ENCODE peak calls at places on chromosomes 7 and 10, in four cellular contexts. One of them, this sample, is unnamed.

GRCh38 chr10:109894516-109894915 is 28.8 kb downstream of the XPNPEP1 start:
- DNase-seq in ovary: peak
- DNase-seq in hepatocyte: no peak
- DNase-seq in GM23338: no peak
- DNase-seq in this sample: peak

GRCh38 chr10:44774676-44775401 is 136.3 kb upstream of the TMEM72 start:
- DNase-seq in ovary: no peak
- DNase-seq in hepatocyte: no peak
- DNase-seq in GM23338: no peak
- DNase-seq in this sample: no peak

GRCh38 chr7:42076870-42077269 is 160.1 kb downstream of the GLI3 start:
- DNase-seq in ovary: no peak
- DNase-seq in hepatocyte: no peak
- DNase-seq in GM23338: no peak
- DNase-seq in this sample: no peak

GRCh38 chr10:100562806-100563293 is 27.1 kb downstream of the HIF1AN start:
- DNase-seq in ovary: peak
- DNase-seq in hepatocyte: peak
- DNase-seq in GM23338: peak
- DNase-seq in this sample: no peak

GRCh38 chr7:139679731-139680594 is 97.8 kb downstream of the HIPK2 start:
- DNase-seq in ovary: no peak
- DNase-seq in hepatocyte: no peak
- DNase-seq in GM23338: no peak
- DNase-seq in this sample: no peak

GRCh38 chr7:25326466-25327156 is 98.3 kb upstream of the NPVF start:
- DNase-seq in ovary: no peak
- DNase-seq in hepatocyte: no peak
- DNase-seq in GM23338: no peak
- DNase-seq in this sample: no peak

GRCh38 chr7:141551773-141552162 is 558 bp downstream of the AGK start:
- DNase-seq in ovary: no peak
- DNase-seq in hepatocyte: no peak
- DNase-seq in GM23338: no peak
- DNase-seq in this sample: no peak

GRCh38 chr10:56537984-56538383 is 176.9 kb upstream of the ZWINT start:
- DNase-seq in ovary: no peak
- DNase-seq in hepatocyte: peak
- DNase-seq in GM23338: no peak
- DNase-seq in this sample: no peak

GRCh38 chr10:47164126-47164799 is 135.7 kb upstream of the GDF10 start:
- DNase-seq in ovary: no peak
- DNase-seq in hepatocyte: no peak
- DNase-seq in GM23338: no peak
- DNase-seq in this sample: no peak

GRCh38 chr10:34817054-34817453 is 2.0 kb upstream of the PARD3 start:
- DNase-seq in ovary: no peak
- DNase-seq in hepatocyte: no peak
- DNase-seq in GM23338: no peak
- DNase-seq in this sample: no peak

GRCh38 chr7:122887848-122888247 is 1.6 kb upstream of the CADPS2 start:
- DNase-seq in ovary: no peak
- DNase-seq in hepatocyte: no peak
- DNase-seq in GM23338: no peak
- DNase-seq in this sample: no peak

GRCh38 chr7:7399707-7400106 is 136.0 kb downstream of the COL28A1 start:
- DNase-seq in ovary: no peak
- DNase-seq in hepatocyte: no peak
- DNase-seq in GM23338: no peak
- DNase-seq in this sample: no peak

GRCh38 chr7:133784421-133785045 is 342.6 kb upstream of the LRGUK start:
- DNase-seq in ovary: no peak
- DNase-seq in hepatocyte: no peak
- DNase-seq in GM23338: no peak
- DNase-seq in this sample: no peak

GRCh38 chr10:103057980-103058568 is 135.0 kb downstream of the NT5C2 start:
- DNase-seq in ovary: no peak
- DNase-seq in hepatocyte: no peak
- DNase-seq in GM23338: no peak
- DNase-seq in this sample: no peak

GRCh38 chr10:103054621-103055020 is 136.5 kb downstream of the CNNM2 start:
- DNase-seq in ovary: no peak
- DNase-seq in hepatocyte: no peak
- DNase-seq in GM23338: no peak
- DNase-seq in this sample: no peak

GRCh38 chr10:103055105-103055504 is 137.0 kb downstream of the CNNM2 start:
- DNase-seq in ovary: no peak
- DNase-seq in hepatocyte: no peak
- DNase-seq in GM23338: no peak
- DNase-seq in this sample: no peak

GRCh38 chr10:103049237-103049636 is 131.1 kb downstream of the CNNM2 start:
- DNase-seq in ovary: no peak
- DNase-seq in hepatocyte: no peak
- DNase-seq in GM23338: no peak
- DNase-seq in this sample: no peak

DNA sequence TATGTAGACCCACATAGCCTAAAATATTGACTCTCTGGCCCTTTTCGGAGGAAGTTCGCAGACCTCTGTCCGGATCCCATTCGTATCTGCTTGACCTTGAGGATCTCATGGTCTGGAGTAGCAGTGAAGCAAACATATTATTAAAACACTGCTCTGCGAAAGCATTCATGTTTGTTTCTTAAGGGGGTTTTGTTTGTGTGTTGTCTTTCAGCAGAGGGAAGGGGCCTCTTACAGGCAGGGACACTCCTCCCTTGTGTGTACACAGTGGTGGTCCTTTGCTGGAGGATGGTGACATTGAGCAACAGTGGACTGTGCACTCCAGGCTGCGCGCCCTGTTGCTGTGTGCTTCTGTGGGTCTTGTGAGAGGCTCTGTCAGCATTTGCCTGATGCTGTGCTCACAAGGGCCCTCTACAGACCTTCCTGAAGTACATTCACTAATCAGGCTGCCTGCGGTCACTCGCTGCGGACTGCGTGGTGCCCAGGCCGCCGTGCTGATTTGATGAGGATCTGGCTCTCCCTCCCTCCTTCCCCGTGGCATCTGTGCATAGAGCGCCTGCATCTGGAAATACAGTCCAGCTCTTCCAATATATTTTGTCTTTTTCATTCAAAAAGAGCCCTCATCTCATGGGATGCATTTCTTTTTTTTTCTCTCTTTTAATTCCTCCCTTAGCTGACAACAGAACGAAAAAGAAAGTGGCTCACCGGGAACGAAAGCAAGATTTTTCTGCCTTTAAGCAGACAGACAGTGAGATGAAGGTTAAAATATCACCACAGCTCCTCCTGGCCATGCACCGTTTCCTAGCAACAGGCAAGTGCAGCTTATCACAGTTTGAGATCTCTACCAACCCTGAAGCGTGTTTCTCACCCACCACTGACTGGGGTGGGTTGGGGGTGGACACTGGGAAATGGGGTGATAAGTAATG is 135.8 kb downstream of the CNNM2 start:
- DNase-seq in ovary: peak
- DNase-seq in hepatocyte: peak
- DNase-seq in GM23338: peak
- DNase-seq in this sample: peak
- TF ChIP-seq CTCF in ovary: peak
- TF ChIP-seq CTCF in hepatocyte: peak
- TF ChIP-seq CTCF in GM23338: peak
- TF ChIP-seq CTCF in this sample: peak

GRCh38 chr7:105493196-105493927 is 28.7 kb downstream of the PUS7 start:
- DNase-seq in ovary: no peak
- DNase-seq in hepatocyte: no peak
- DNase-seq in GM23338: no peak
- DNase-seq in this sample: no peak

GRCh38 chr7:105489409-105489808 is 32.7 kb downstream of the PUS7 start:
- DNase-seq in ovary: no peak
- DNase-seq in hepatocyte: no peak
- DNase-seq in GM23338: no peak
- DNase-seq in this sample: no peak

GRCh38 chr7:105488219-105488571 is 33.9 kb downstream of the PUS7 start:
- DNase-seq in ovary: no peak
- DNase-seq in hepatocyte: no peak
- DNase-seq in GM23338: no peak
- DNase-seq in this sample: no peak

GRCh38 chr7:105487559-105488218 is 34.4 kb downstream of the PUS7 start:
- DNase-seq in ovary: peak
- DNase-seq in hepatocyte: peak
- DNase-seq in GM23338: no peak
- DNase-seq in this sample: no peak
- TF ChIP-seq CTCF in ovary: no peak
- TF ChIP-seq CTCF in hepatocyte: peak
- TF ChIP-seq CTCF in GM23338: no peak
- TF ChIP-seq CTCF in this sample: peak

DNA sequence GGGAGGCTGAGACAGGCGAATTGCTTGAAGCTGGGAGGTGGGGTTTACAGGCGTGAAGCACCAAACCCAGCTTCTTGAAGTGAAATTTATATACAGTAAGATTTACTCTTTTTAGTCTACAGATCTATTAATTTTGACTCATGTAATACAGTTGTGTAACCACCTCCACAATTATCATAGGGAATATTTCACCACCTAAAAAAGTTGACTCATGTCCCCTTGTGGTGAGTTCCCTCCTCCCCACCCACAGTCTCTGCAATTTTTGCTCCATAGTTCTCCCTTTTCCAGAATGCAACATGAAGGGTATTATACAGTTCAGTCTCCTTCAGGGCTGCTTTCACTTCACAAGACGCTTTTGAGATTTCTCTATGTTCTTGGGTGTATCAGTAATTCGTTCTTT is 156.8 kb downstream of the FAM107B start:
- DNase-seq in ovary: no peak
- DNase-seq in hepatocyte: no peak
- DNase-seq in GM23338: no peak
- DNase-seq in this sample: no peak
- TF ChIP-seq CTCF in ovary: no peak
- TF ChIP-seq CTCF in hepatocyte: no peak
- TF ChIP-seq CTCF in GM23338: no peak
- TF ChIP-seq CTCF in this sample: peak

DNA sequence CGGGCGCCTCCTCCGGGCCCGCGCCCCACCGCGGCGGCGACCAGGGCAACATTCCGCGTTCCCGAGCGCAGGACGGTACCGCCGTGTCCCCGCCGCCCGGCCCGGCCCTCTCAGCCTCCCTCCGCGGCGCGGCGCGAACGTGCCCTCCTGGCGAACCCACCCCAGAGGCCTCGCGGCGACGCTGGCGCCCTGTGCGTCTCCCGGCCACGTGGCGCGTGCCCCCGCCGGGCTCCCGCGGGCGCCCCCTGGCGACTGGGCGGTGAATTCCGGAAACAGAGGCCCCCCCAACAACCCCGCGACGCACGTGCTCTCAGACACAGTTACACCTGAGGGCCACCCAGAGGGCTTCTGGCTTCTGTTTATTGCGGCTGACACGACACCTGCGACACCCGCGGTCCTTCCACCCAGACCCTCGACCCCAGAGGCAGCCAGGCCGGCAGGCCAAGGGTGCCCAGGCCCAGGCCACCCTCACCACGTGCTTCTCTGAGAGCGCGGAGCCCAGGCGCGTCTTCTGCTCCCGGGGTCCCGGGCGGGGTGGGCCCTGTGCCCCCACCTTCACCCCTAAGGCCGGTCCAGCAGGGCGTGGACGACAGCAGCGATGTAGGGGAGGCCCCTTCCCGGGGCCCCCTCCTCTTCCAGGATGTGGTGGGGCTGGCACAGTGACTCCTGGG is at the start of gene SAP25:
- DNase-seq in ovary: peak
- DNase-seq in hepatocyte: no peak
- DNase-seq in GM23338: peak
- DNase-seq in this sample: no peak
- TF ChIP-seq CTCF in ovary: no peak
- TF ChIP-seq CTCF in hepatocyte: no peak
- TF ChIP-seq CTCF in GM23338: peak
- TF ChIP-seq CTCF in this sample: no peak

DNA sequence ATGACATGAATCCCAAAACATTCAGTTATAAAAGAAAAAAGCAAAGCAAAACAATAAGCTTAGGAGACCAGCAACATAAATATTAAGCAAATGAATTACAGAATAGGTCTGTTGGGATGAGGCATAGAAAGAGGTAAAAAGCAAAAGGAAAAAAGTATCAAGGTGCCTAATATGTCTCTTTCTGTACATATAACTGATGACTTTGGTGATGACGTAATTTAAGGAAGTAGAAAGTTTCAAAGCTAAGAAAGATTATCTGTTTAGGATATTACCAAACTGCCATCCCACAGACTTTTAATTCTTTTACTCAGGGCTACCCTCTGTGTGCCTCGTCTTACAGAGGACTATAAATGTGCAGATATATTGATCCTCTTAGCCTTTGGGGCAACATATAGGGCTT is 1066.5 kb downstream of the SORCS3 start:
- DNase-seq in ovary: no peak
- DNase-seq in hepatocyte: no peak
- DNase-seq in GM23338: no peak
- DNase-seq in this sample: no peak
- TF ChIP-seq CTCF in ovary: no peak
- TF ChIP-seq CTCF in hepatocyte: no peak
- TF ChIP-seq CTCF in GM23338: no peak
- TF ChIP-seq CTCF in this sample: no peak

GRCh38 chr10:4708123-4708759 is 117.8 kb upstream of the AKR1E2 start:
- DNase-seq in ovary: no peak
- DNase-seq in hepatocyte: no peak
- DNase-seq in GM23338: peak
- DNase-seq in this sample: no peak
- TF ChIP-seq CTCF in ovary: no peak
- TF ChIP-seq CTCF in hepatocyte: no peak
- TF ChIP-seq CTCF in GM23338: peak
- TF ChIP-seq CTCF in this sample: peak

GRCh38 chr7:31058688-31059087 is 6.6 kb downstream of the ADCYAP1R1 start:
- DNase-seq in ovary: no peak
- DNase-seq in hepatocyte: no peak
- DNase-seq in GM23338: no peak
- DNase-seq in this sample: no peak

GRCh38 chr7:31058122-31058521 is 6.0 kb downstream of the ADCYAP1R1 start:
- DNase-seq in ovary: no peak
- DNase-seq in hepatocyte: no peak
- DNase-seq in GM23338: no peak
- DNase-seq in this sample: no peak

GRCh38 chr7:31055501-31055900 is 3.4 kb downstream of the ADCYAP1R1 start:
- DNase-seq in ovary: no peak
- DNase-seq in hepatocyte: no peak
- DNase-seq in GM23338: no peak
- DNase-seq in this sample: no peak

GRCh38 chr7:31054608-31055273 is 2.6 kb downstream of the ADCYAP1R1 start:
- DNase-seq in ovary: no peak
- DNase-seq in hepatocyte: no peak
- DNase-seq in GM23338: no peak
- DNase-seq in this sample: no peak

DNA sequence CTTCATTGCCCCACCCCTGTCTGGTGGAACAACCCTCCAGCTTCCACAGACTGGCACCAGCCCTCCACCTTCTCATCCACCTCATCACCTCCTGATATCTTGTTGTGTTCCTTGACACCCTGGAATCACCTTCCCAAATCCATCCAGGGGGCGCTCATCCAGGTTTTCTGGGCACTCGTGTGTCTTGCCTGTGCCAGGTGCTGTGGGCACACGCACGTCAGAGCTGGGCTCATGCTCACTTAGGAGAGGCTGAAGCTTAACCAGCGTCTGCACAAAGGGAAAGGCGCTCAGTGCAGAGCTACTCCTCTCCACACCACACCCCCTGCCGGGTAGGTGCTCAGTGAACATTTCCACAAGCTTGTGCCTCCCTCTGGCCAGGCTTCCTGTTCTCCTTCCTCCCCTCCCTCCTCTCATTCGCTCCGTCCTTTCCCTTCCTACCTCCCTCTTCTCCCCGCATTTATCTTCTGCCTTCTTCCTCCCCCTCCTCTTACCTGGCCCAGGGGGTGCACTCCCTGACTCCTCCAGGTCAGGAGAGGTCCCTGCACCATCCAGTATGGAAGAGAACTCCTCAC is 4.8 kb downstream of the ADCYAP1R1 start:
- DNase-seq in ovary: no peak
- DNase-seq in hepatocyte: no peak
- DNase-seq in GM23338: peak
- DNase-seq in this sample: no peak
- TF ChIP-seq CTCF in ovary: no peak
- TF ChIP-seq CTCF in hepatocyte: no peak
- TF ChIP-seq CTCF in GM23338: peak
- TF ChIP-seq CTCF in this sample: no peak

This sample was measured in left ventricle myocardium inferior.